ENCODE peak calls at places on chromosome 14, in four cellular contexts. R, U, G and D are unnamed samples.

GRCh38 chr14:64733321-64733720 is 29.1 kb downstream of the PLEKHG3 start:
- DNase-seq in R (no peak), U (no peak), G (no peak), D (no peak)

GRCh38 chr14:60757617-60758016 is 23.1 kb downstream of the MNAT1 start:
- DNase-seq in R (no peak), U (no peak), G (no peak), D (no peak)

GRCh38 chr14:78721756-78722455 is 551.7 kb downstream of the NRXN3 start:
- DNase-seq in R (no peak), U (no peak), G (no peak), D (no peak)

GRCh38 chr14:33686218-33686617 is 264.7 kb downstream of the EGLN3 start:
- DNase-seq in R (no peak), U (no peak), G (no peak), D (no peak)

GRCh38 chr14:92412912-92413311 is 89.9 kb downstream of the SLC24A4 start:
- DNase-seq in R (no peak), U (no peak), G (no peak), D (no peak)

GRCh38 chr14:106831322-106831720 is 1304.9 kb downstream of the TMEM121 start:
- DNase-seq in R (peak), U (peak), G (no peak), D (no peak)

GRCh38 chr14:64194404-64194803 is 99.8 kb downstream of the ESR2 start:
- DNase-seq in R (no peak), U (peak), G (no peak), D (no peak)

GRCh38 chr14:89592961-89593360 is 175.9 kb upstream of the FOXN3 start:
- DNase-seq in R (no peak), U (no peak), G (no peak), D (no peak)

GRCh38 chr14:59004012-59004411 is 184.5 kb upstream of the DAAM1 start:
- DNase-seq in R (no peak), U (no peak), G (no peak), D (no peak)

GRCh38 chr14:79111963-79112362 is 941.8 kb downstream of the NRXN3 start:
- DNase-seq in R (no peak), U (no peak), G (no peak), D (no peak)

GRCh38 chr14:88559852-88560251 is 3.0 kb upstream of the ZC3H14 start:
- DNase-seq in R (no peak), U (peak), G (no peak), D (no peak)

GRCh38 chr14:45089813-45090212 is 5.9 kb downstream of the PRPF39 start:
- DNase-seq in R (no peak), U (no peak), G (no peak), D (no peak)

GRCh38 chr14:78164226-78164853 is 5.8 kb upstream of the NRXN3 start:
- DNase-seq in R (peak), U (peak), G (no peak), D (peak)

GRCh38 chr14:88195676-88196075 is 127.4 kb downstream of the KCNK10 start:
- DNase-seq in R (peak), U (no peak), G (no peak), D (no peak)

GRCh38 chr14:28902930-28903329 is 136.3 kb downstream of the FOXG1 start:
- DNase-seq in R (no peak), U (no peak), G (no peak), D (no peak)

GRCh38 chr14:95713596-95714371 is at the start of gene TCL1A:
- DNase-seq in R (peak), U (no peak), G (no peak), D (no peak)

GRCh38 chr14:69288001-69288771 is 28.2 kb downstream of the GALNT16 start:
- DNase-seq in R (peak), U (peak), G (no peak), D (no peak)

GRCh38 chr14:78345346-78345745 is 175.2 kb downstream of the NRXN3 start:
- DNase-seq in R (no peak), U (no peak), G (no peak), D (no peak)

GRCh38 chr14:38210168-38210567 is 2.5 kb downstream of the SSTR1 start:
- DNase-seq in R (no peak), U (no peak), G (no peak), D (no peak)

GRCh38 chr14:58096731-58097130 is 55.3 kb downstream of the ARMH4 start:
- DNase-seq in R (no peak), U (no peak), G (no peak), D (no peak)

GRCh38 chr14:39229222-39229543 is 4.5 kb upstream of the MIA2 start:
- DNase-seq in R (no peak), U (no peak), G (no peak), D (no peak)

GRCh38 chr14:93734961-93735360 is 53.3 kb downstream of the PRIMA1 start:
- DNase-seq in R (no peak), U (no peak), G (no peak), D (no peak)

GRCh38 chr14:50521912-50522341 is 10.4 kb downstream of the MAP4K5 start:
- DNase-seq in R (no peak), U (peak), G (no peak), D (no peak)

GRCh38 chr14:33569844-33570716 is 380.8 kb downstream of the EGLN3 start:
- DNase-seq in R (no peak), U (no peak), G (no peak), D (no peak)

GRCh38 chr14:99968156-99968920 is 96.9 kb upstream of the EVL start:
- DNase-seq in R (no peak), U (no peak), G (no peak), D (no peak)

GRCh38 chr14:35285168-35285990 is 6.8 kb upstream of the PSMA6 start:
- DNase-seq in R (no peak), U (no peak), G (peak), D (no peak)

GRCh38 chr14:96213871-96214465 is 9.3 kb downstream of the BDKRB2 start:
- DNase-seq in R (no peak), U (no peak), G (no peak), D (no peak)

GRCh38 chr14:101705733-101706508 is 55.6 kb upstream of the PPP2R5C start:
- DNase-seq in R (peak), U (no peak), G (no peak), D (no peak)

GRCh38 chr14:80850197-80850814 is 91.2 kb downstream of the CEP128 start:
- DNase-seq in R (no peak), U (peak), G (no peak), D (peak)

GRCh38 chr14:45073480-45073879 is 10.4 kb upstream of the PRPF39 start:
- DNase-seq in R (no peak), U (no peak), G (no peak), D (no peak)

GRCh38 chr14:63343878-63344277 is 25.1 kb upstream of the GPHB5 start:
- DNase-seq in R (no peak), U (no peak), G (no peak), D (no peak)

GRCh38 chr14:22386924-22387775 is 201.9 kb downstream of the DAD1 start:
- DNase-seq in R (peak), U (peak), G (peak), D (peak)

GRCh38 chr14:99075771-99076370 is 196.1 kb downstream of the BCL11B start:
- DNase-seq in R (peak), U (no peak), G (no peak), D (no peak)

GRCh38 chr14:43215524-43215923 is 1291.6 kb downstream of the FSCB start:
- DNase-seq in R (no peak), U (no peak), G (no peak), D (no peak)

GRCh38 chr14:50037837-50038236 is 78.5 kb downstream of the VCPKMT start:
- DNase-seq in R (no peak), U (no peak), G (no peak), D (no peak)

GRCh38 chr14:27528328-27528727 is 930.5 kb upstream of the NOVA1 start:
- DNase-seq in R (no peak), U (peak), G (no peak), D (no peak)
- TF ChIP-seq JUND in R (no peak), U (no peak), G (no peak), D (no peak)

DNA sequence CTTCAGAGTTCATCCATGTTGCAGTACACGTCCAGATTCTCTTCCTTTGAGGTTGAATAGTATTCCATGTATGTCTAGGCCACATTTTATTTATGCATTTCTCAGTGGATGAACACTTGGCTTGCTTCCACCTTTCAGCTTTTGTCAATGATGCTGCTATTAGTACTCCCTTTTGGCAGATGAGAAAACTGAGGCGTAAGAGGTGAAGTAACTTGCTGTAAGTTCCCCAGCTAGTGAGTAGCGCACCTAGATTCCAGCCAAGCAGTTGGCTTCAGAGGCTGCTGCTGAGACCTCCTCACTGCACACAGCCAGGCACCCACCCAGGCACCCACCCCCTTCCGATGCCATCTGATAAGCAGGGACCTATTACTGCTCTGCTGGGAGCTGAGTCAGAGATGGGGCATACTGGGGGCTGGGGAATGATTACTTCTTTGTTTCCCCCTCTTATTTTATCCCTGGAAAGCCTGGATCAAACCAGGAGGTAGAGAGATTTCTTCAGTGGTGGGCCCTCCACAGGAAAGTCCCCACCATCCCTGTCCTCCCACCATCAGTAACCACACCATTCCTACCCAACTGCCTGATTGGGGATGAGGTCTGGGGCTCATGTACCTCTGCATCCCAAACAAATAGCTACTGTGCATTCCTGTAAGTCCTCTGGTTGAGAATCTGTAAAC is 234.6 kb downstream of the PCNX1 start:
- DNase-seq in R (no peak), U (no peak), G (no peak), D (no peak)
- TF ChIP-seq POLR2A in R (no peak), U (no peak), G (no peak), D (no peak)

DNA sequence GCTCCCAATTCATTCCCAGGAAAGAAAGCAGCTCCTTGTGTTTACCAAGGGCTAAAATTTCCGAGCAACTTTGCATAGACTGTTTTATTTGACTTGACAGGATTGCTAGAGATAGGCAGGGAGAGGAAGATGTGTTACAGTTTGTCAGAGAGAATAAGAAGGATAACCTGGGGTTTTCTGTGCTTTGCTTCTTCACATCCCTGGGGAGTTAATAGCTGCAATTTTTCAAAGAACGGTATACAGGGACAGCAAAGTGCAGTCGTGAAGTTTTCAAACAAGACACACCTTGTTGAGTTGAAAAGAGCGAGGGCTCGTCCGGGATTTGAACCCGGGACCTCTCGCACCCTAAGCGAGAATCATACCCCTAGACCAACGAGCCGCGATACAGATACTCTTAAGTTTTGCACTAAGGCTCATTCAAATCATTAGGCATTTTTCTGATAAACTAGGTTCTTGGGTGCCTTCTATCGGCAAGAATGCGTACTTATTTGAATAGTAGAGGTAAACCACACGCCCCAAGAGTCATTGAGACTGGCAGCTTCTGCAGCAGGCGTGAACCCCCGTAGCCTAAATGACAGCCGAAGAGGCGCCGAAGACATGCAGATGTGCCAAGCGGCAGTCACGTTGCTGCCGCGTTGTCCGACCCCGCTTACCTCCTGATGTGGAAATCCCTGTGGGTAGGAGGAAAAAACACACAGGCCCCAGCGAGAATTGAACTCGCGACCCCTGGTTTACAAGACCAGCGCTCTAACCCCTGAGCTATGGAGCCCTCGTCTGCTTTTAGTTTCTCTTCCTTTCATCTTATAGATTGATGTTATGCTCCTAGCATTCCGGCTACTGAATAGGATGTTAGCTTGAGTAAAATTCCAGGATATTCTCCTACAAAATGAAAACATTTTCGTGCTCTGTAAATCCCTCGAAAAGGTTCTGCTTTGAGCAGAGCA is 22.2 kb upstream of the RNASE12 start:
- DNase-seq in R (peak), U (peak), G (peak), D (peak)
- TF ChIP-seq JUND in R (no peak), U (peak), G (no peak), D (no peak)

GRCh38 chr14:56659361-56659760 is 79.8 kb downstream of the TMEM260 start:
- DNase-seq in R (peak), U (no peak), G (no peak), D (no peak)

GRCh38 chr14:56660677-56661389 is 81.2 kb downstream of the TMEM260 start:
- DNase-seq in R (no peak), U (no peak), G (no peak), D (no peak)

GRCh38 chr14:56659964-56660551 is 80.5 kb downstream of the TMEM260 start:
- DNase-seq in R (no peak), U (peak), G (no peak), D (peak)

GRCh38 chr14:56661478-56661877 is 81.9 kb downstream of the TMEM260 start:
- DNase-seq in R (no peak), U (no peak), G (no peak), D (no peak)

DNA sequence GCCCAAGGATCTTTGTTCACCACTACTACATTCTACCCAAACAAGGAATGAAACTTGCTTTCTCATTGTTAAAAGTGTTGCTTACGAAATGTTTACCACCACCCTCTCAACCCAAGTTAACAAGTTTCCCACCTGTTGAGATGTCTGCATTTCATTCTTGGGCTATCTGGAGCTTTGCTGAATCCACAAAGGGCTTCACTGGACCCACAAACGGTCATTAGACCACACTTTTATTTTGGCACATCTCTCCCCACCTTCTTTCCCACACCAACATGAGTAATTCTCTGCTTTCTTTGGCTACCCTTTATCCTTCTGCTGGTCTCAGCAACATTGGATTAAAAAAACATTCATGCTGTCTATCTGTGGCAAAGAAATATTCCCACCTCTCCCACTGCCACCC is 78.0 kb downstream of the TMEM260 start:
- DNase-seq in R (no peak), U (no peak), G (no peak), D (no peak)
- TF ChIP-seq POLR2A in R (no peak), U (no peak), G (no peak), D (no peak)

GRCh38 chr14:68286667-68287066 is 467.1 kb downstream of the RAD51B start:
- DNase-seq in R (no peak), U (no peak), G (no peak), D (no peak)

GRCh38 chr14:68284834-68285233 is 465.3 kb downstream of the RAD51B start:
- DNase-seq in R (no peak), U (no peak), G (peak), D (no peak)

GRCh38 chr14:68284333-68284732 is 464.8 kb downstream of the RAD51B start:
- DNase-seq in R (no peak), U (no peak), G (no peak), D (no peak)

GRCh38 chr14:68283378-68284123 is 464.0 kb downstream of the RAD51B start:
- DNase-seq in R (no peak), U (no peak), G (peak), D (no peak)

GRCh38 chr14:68285421-68286179 is 466.0 kb downstream of the RAD51B start:
- DNase-seq in R (no peak), U (no peak), G (peak), D (no peak)
- TF ChIP-seq JUND in R (no peak), U (no peak), G (no peak), D (no peak)

GRCh38 chr14:23567186-23568020 is at the start of gene AP1G2:
- DNase-seq in R (peak), U (peak), G (peak), D (peak)
- TF ChIP-seq POLR2A in R (peak), U (peak), G (peak), D (peak)

DNA sequence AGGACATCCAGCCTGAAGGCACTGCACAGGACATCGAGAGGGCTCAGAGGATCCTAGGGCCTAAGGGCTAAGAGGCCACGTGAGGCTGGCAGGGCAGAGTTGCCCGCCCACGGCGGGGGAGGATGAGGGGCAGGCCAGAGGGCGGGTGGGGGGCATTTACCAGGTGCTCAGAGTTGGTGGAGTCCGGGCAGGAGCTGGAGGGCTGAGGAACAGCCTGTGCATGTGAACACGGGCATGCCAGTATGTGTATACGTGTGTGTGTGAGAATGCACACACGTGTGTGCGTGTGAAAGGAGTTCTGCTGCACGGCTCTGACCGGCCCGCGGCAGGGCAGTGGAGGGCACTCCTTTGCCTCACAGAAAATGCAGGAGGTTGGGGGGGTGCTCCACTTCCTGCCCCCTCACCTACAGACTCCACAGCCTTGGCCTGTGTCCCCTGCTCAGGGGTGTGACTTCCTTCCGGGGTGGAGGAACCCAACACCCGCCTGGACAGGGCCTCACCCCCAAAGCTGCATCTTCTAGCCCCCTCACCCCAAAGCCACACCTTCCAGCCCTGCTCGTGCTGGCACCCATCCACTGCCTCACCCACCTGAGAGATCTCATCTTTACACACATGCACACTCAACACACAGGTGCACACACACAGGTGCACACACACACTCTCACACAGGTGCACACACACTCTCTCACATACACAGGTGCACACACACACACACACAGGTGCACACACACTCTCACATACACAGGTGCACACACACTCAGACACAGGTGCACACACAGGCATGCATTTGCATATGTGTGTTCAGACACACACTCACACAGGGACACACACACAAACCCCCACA is 11.8 kb upstream of the GPR132 start:
- DNase-seq in R (no peak), U (no peak), G (no peak), D (no peak)
- TF ChIP-seq JUND in R (no peak), U (no peak), G (no peak), D (no peak)

GRCh38 chr14:36383674-36384421 is 63.4 kb upstream of the MBIP start:
- DNase-seq in R (no peak), U (no peak), G (no peak), D (no peak)
- TF ChIP-seq POLR2A in R (no peak), U (no peak), G (no peak), D (no peak)

GRCh38 chr14:91302391-91302790 is 57.9 kb upstream of the GPR68 start:
- DNase-seq in R (no peak), U (no peak), G (no peak), D (no peak)

GRCh38 chr14:91300957-91301356 is 56.5 kb upstream of the GPR68 start:
- DNase-seq in R (no peak), U (no peak), G (no peak), D (no peak)

GRCh38 chr14:91305650-91306431 is 61.3 kb upstream of the GPR68 start:
- DNase-seq in R (no peak), U (no peak), G (no peak), D (no peak)

GRCh38 chr14:91303924-91304229 is 59.4 kb upstream of the GPR68 start:
- DNase-seq in R (no peak), U (no peak), G (no peak), D (no peak)

GRCh38 chr14:91303091-91303923 is 58.8 kb upstream of the GPR68 start:
- DNase-seq in R (peak), U (peak), G (no peak), D (peak)
- TF ChIP-seq JUND in R (no peak), U (no peak), G (no peak), D (no peak)